ENCODE peak calls at places on chromosomes 16 and 17, in seven cellular contexts. W, J, K, X, P, O and D are unnamed samples. For H3K36me3, the result is how much of the 10 kb centered on the place peaks cover.

GRCh38 chr16:71883193-71883848 is 661 bp downstream of the ZNF821 start:
- DNase-seq in K (peak), P (peak), W (no peak), X (no peak), J (peak), O (peak), D (peak)

GRCh38 chr16:33877-34707 is 19.3 kb downstream of the POLR3K start:
- DNase-seq in O (no peak), K (no peak), X (no peak), W (no peak), J (no peak), P (no peak), D (no peak)

GRCh38 chr17:63382826-63383225 is 63.3 kb downstream of the CYB561 start:
- DNase-seq in P (no peak), W (no peak), O (peak), K (no peak), X (no peak), J (no peak), D (peak)

GRCh38 chr17:67995568-67996191 is 589 bp downstream of the C17orf58 start:
- DNase-seq in P (peak), X (no peak), O (no peak), W (no peak), K (peak), J (peak), D (peak)

GRCh38 chr16:2447920-2448583 is 11.9 kb upstream of the TEDC2 start:
- DNase-seq in O (peak), P (no peak), J (no peak), X (no peak), W (no peak), K (no peak), D (peak)

GRCh38 chr17:3271072-3271848 is 26.9 kb downstream of the OR3A1 start:
- DNase-seq in X (no peak), P (no peak), O (no peak), W (no peak), J (no peak), K (no peak), D (no peak)

GRCh38 chr17:75059369-75060345 is 12.6 kb downstream of the KCTD2 start:
- DNase-seq in O (peak), X (no peak), K (peak), W (no peak), J (peak), P (peak), D (no peak)

GRCh38 chr17:33038740-33039139 is 47.1 kb downstream of the SPACA3 start:
- DNase-seq in W (peak), X (no peak), O (peak), P (no peak), J (peak), K (peak), D (peak)

GRCh38 chr17:73625975-73626706 is 18.1 kb downstream of the SDK2 start:
- DNase-seq in X (no peak), J (peak), P (peak), K (no peak), O (no peak), W (no peak), D (peak)

GRCh38 chr17:46917041-46917440 is 5.9 kb upstream of the GOSR2 start:
- DNase-seq in K (no peak), X (no peak), O (no peak), J (no peak), W (no peak), P (no peak), D (no peak)

GRCh38 chr17:34370376-34370996 is 7.5 kb upstream of the CCL1 start:
- DNase-seq in X (no peak), W (no peak), J (no peak), O (no peak), K (peak), P (no peak), D (no peak)

GRCh38 chr16:11692651-11693050 is 24.4 kb downstream of the SNN start:
- DNase-seq in X (no peak), P (no peak), K (no peak), W (peak), J (no peak), O (no peak), D (no peak)

GRCh38 chr17:2398655-2399571 is 1.9 kb downstream of the MNT start:
- DNase-seq in P (peak), O (peak), K (peak), W (no peak), J (peak), X (no peak), D (peak)

GRCh38 chr17:29891131-29891530 is 38.9 kb downstream of the SSH2 start:
- DNase-seq in W (no peak), J (no peak), K (no peak), O (no peak), P (no peak), X (no peak), D (no peak)

GRCh38 chr17:1829189-1829578 is 518 bp downstream of the SMYD4 start:
- DNase-seq in J (peak), P (no peak), O (no peak), X (no peak), W (no peak), K (peak), D (no peak)

GRCh38 chr17:82225368-82226029 is 3.3 kb upstream of the SLC16A3 start:
- DNase-seq in J (no peak), P (no peak), O (no peak), K (no peak), X (no peak), W (no peak), D (peak)

GRCh38 chr17:51611585-51611984 is 351.2 kb downstream of the UTP18 start:
- DNase-seq in K (no peak), P (no peak), W (no peak), O (no peak), X (no peak), J (no peak), D (no peak)

GRCh38 chr17:65920996-65921395 is 270.9 kb downstream of the CEP112 start:
- DNase-seq in J (peak), W (no peak), P (no peak), O (no peak), X (no peak), K (no peak), D (peak)

GRCh38 chr16:28866454-28866804 is 2.8 kb downstream of the SH2B1 start:
- DNase-seq in J (no peak), P (no peak), K (no peak), O (no peak), W (no peak), X (no peak), D (no peak)

GRCh38 chr16:12153662-12154061 is 177.1 kb downstream of the SNX29 start:
- DNase-seq in K (no peak), O (no peak), P (no peak), J (no peak), W (no peak), X (no peak), D (no peak)

GRCh38 chr17:50638851-50639767 is 4.4 kb downstream of the ABCC3 start:
- DNase-seq in J (peak), X (peak), W (peak), O (peak), P (peak), K (no peak), D (peak)

GRCh38 chr17:78263736-78264340 is 32.4 kb downstream of the TMEM235 start:
- DNase-seq in O (no peak), W (no peak), K (no peak), J (peak), P (no peak), X (no peak), D (no peak)

GRCh38 chr17:12256380-12256995 is 235.8 kb downstream of the MAP2K4 start:
- DNase-seq in K (peak), J (peak), X (no peak), W (no peak), O (peak), P (peak), D (peak)

GRCh38 chr16:9112844-9113186 is 21.4 kb downstream of the HAPSTR1 start:
- DNase-seq in X (no peak), W (no peak), K (no peak), O (no peak), J (no peak), P (no peak), D (no peak)
- TF ChIP-seq CTCF in X (no peak), W (no peak), K (no peak), O (no peak), J (no peak), P (no peak), D (no peak)

DNA sequence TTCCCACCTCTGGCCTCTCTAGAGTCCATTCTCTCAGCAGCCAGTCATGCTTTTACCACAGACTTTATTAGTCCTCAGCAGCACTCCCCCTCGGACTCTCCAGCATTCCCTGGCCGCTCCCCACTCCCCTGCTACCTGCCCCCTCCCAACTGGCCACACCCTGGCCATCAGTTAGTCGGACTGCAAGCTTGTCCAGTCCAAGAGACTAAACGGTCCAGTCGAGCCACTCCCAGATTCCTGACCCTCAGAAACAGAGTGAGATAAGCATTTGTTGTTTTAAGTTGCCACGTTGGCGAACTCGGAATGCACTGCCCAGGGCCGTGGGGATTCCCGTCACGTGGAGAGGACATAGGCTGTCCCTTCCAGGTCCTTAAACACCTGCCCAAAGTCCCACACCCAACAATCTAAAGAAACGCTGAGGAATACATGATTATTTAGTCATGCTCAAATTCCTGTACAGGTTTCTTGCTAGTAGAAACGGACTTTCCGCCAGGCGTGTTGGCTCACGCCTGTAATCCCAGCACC is 5.8 kb upstream of the SPG7 start:
- DNase-seq in X (peak), P (peak), W (no peak), K (no peak), J (peak), O (no peak), D (no peak)
- H3K27ac ChIP-seq in X (peak), P (no peak), W (peak), K (no peak), J (peak), O (no peak), D (no peak)

DNA sequence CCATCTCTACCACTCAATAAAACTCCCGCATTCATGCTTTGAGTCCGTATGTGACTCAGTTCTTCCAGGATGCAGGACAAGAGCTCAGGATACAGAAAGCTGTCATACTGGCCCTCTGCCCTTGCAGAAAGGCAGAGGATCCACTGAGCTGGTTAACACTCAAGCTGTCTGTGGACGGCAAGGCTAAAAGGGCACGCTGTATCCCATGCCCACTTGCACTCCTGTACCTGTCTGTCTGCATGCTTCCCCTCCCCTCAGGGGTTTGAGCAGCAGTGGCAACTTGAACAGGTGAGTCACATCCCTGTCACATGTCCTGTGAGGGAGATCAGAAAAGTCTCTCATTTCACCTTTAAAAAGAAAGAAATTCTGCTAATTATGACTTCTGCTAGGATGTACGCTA is 293.8 kb downstream of the HS3ST3B1 start:
- DNase-seq in K (no peak), J (no peak), O (no peak), X (no peak), P (no peak), W (no peak), D (no peak)
- H3K36me3 ChIP-seq in K (under half), J (under half), O (under half), X (under half), P (under half), W (under half), D (under half)

GRCh38 chr17:61312406-61313295 is 87.0 kb upstream of the TBX2 start:
- DNase-seq in J (no peak), W (no peak), P (no peak), X (no peak), O (no peak), K (no peak), D (peak)
- TF ChIP-seq CTCF in J (no peak), W (no peak), P (no peak), X (no peak), O (no peak), K (no peak), D (no peak)

GRCh38 chr17:47969975-47970724 is 763 bp upstream of the CDK5RAP3 start:
- DNase-seq in K (no peak), W (no peak), J (no peak), P (no peak), X (no peak), O (no peak), D (no peak)

GRCh38 chr17:47962901-47963300 is 5.2 kb upstream of the PRR15L start:
- DNase-seq in J (no peak), X (no peak), W (no peak), P (no peak), O (no peak), K (no peak), D (no peak)

GRCh38 chr17:47967607-47968252 is 3.2 kb upstream of the CDK5RAP3 start:
- DNase-seq in K (no peak), O (peak), P (no peak), X (peak), J (peak), W (no peak), D (peak)

GRCh38 chr17:47968836-47969235 is 2.1 kb upstream of the CDK5RAP3 start:
- DNase-seq in K (no peak), W (no peak), O (peak), J (no peak), X (no peak), P (no peak), D (no peak)

DNA sequence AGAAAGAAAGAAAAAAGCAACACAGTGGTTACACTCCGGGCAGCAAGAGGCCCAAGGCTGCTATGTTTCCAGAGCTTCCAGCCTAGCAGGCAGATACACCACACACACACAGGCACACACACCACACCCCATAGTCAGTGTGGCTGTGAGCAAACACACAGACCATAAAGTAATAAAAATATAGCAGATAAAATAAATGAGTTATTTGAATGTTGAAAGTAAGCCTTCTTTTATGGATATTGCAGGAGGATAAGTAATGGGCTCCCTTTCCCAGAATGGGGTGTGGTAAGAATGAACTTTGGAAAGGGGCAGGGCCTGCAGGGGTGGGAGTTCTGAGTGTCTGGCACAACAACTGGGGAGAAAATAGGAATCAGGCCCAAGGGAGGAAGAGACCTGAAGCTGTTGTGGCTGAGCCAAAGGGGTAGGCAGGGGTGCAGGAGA is 4.8 kb upstream of the CDK5RAP3 start:
- DNase-seq in K (no peak), X (no peak), W (no peak), J (peak), O (no peak), P (peak), D (no peak)
- H3K27ac ChIP-seq in K (no peak), X (peak), W (no peak), J (peak), O (no peak), P (peak), D (no peak)

GRCh38 chr17:27315796-27316465 is 22.0 kb downstream of the WSB1 start:
- DNase-seq in X (no peak), W (no peak), O (no peak), K (no peak), J (peak), P (no peak), D (no peak)

GRCh38 chr17:27306276-27306820 is 12.4 kb downstream of the WSB1 start:
- DNase-seq in P (no peak), J (no peak), X (no peak), O (no peak), W (no peak), K (no peak), D (no peak)

GRCh38 chr17:27315322-27315721 is 21.4 kb downstream of the WSB1 start:
- DNase-seq in O (peak), P (peak), J (peak), W (peak), K (no peak), X (no peak), D (peak)

GRCh38 chr17:27310548-27311110 is 16.7 kb downstream of the WSB1 start:
- DNase-seq in W (no peak), X (no peak), J (no peak), P (no peak), K (no peak), O (no peak), D (no peak)
- H3K36me3 ChIP-seq in W (half or more), X (half or more), J (under half), P (under half), K (half or more), O (under half), D (half or more)

DNA sequence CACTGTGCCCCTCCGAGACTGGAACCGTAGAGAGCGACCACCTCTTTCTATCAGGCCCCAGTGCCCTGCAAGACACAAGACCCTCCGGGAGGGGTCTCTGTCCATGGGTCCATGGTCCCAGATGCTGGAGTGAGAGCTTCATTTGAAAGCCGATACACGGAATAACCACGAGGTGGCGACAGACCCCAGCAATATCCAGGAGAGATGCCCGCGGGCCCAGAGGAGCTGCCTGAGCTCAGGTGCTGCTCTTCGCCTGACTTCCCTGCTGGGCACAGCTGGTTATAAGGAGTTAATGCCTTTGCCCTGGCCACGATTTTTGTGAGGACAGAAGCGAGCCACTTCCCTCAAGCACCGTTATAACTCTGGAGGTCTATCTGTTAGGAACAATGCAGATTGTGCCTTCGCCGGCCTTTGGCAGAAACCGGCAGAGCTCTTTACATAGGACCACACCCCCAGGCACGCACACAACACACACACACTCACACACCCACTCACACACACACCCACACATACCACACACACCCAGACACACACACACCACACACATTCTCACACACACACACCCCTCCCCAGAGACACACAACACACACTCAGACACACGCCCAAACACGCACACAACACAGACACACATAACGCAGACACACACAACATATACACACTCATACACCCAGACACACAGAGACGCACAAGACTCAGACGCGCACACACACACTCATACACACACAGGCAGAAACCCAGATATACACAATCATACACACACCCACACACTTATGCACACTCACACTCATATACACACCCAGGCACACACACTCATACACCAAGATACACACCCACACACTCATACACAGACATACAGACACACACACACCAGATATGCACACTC is 436.4 kb downstream of the SOX9 start:
- DNase-seq in J (peak), O (peak), P (peak), K (peak), W (peak), X (peak), D (peak)
- TF ChIP-seq CTCF in J (peak), O (peak), P (peak), K (peak), W (peak), X (peak), D (peak)